ENCODE peak calls at places on chromosome 16, in five cellular contexts. One of them, this sample, is unnamed.

GRCh38 chr16:58515125-58515870 is at the start of gene SETD6:
- DNase-seq in thoracic aorta: peak; percentile 54
- DNase-seq in esophagus squamous epithelium: no peak
- DNase-seq in SK-N-SH: peak; percentile 92
- DNase-seq in uterus: peak; percentile 83
- DNase-seq in this sample: peak; percentile 95

GRCh38 chr16:85475233-85475632 is 137.9 kb upstream of the GSE1 start:
- DNase-seq in thoracic aorta: no peak
- DNase-seq in esophagus squamous epithelium: no peak
- DNase-seq in SK-N-SH: peak; percentile 75
- DNase-seq in uterus: no peak
- DNase-seq in this sample: no peak

GRCh38 chr16:56634715-56635440 is 2.4 kb downstream of the MT1M start:
- DNase-seq in thoracic aorta: no peak
- DNase-seq in esophagus squamous epithelium: no peak
- DNase-seq in SK-N-SH: peak; percentile 53
- DNase-seq in uterus: no peak
- DNase-seq in this sample: peak; percentile 73

GRCh38 chr16:66271074-66272060 is 95.1 kb upstream of the CDH5 start:
- DNase-seq in thoracic aorta: no peak
- DNase-seq in esophagus squamous epithelium: no peak
- DNase-seq in SK-N-SH: no peak
- DNase-seq in uterus: no peak
- DNase-seq in this sample: peak; percentile 46

GRCh38 chr16:84048871-84049270 is 6.3 kb upstream of the SLC38A8 start:
- DNase-seq in thoracic aorta: no peak
- DNase-seq in esophagus squamous epithelium: no peak
- DNase-seq in SK-N-SH: no peak
- DNase-seq in uterus: no peak
- DNase-seq in this sample: peak; percentile 43

GRCh38 chr16:22030087-22030812 is 22.3 kb downstream of the MOSMO start:
- DNase-seq in thoracic aorta: no peak
- DNase-seq in esophagus squamous epithelium: no peak
- DNase-seq in SK-N-SH: no peak
- DNase-seq in uterus: no peak
- DNase-seq in this sample: no peak

GRCh38 chr16:48914070-48914469 is 304.1 kb upstream of the N4BP1 start:
- DNase-seq in thoracic aorta: no peak
- DNase-seq in esophagus squamous epithelium: no peak
- DNase-seq in SK-N-SH: no peak
- DNase-seq in uterus: no peak
- DNase-seq in this sample: peak; percentile 66

GRCh38 chr16:83992624-83993023 is 24.6 kb downstream of the NECAB2 start:
- DNase-seq in thoracic aorta: no peak
- DNase-seq in esophagus squamous epithelium: no peak
- DNase-seq in SK-N-SH: no peak
- DNase-seq in uterus: peak; percentile 25
- DNase-seq in this sample: no peak

GRCh38 chr16:58025351-58026138 is at the start of gene MMP15:
- DNase-seq in thoracic aorta: no peak
- DNase-seq in esophagus squamous epithelium: peak; percentile 10
- DNase-seq in SK-N-SH: peak; percentile 87
- DNase-seq in uterus: no peak
- DNase-seq in this sample: peak; percentile 99

GRCh38 chr16:53518550-53519416 is 15.8 kb upstream of the AKTIP start:
- DNase-seq in thoracic aorta: no peak
- DNase-seq in esophagus squamous epithelium: peak; percentile 31
- DNase-seq in SK-N-SH: no peak
- DNase-seq in uterus: peak; percentile 68
- DNase-seq in this sample: no peak

GRCh38 chr16:66699898-66700297 is 3.4 kb upstream of the CMTM4 start:
- DNase-seq in thoracic aorta: no peak
- DNase-seq in esophagus squamous epithelium: no peak
- DNase-seq in SK-N-SH: no peak
- DNase-seq in uterus: no peak
- DNase-seq in this sample: no peak

GRCh38 chr16:55495616-55496289 is 13.1 kb upstream of the LPCAT2 start:
- DNase-seq in thoracic aorta: no peak
- DNase-seq in esophagus squamous epithelium: no peak
- DNase-seq in SK-N-SH: no peak
- DNase-seq in uterus: peak; percentile 56
- DNase-seq in this sample: peak; percentile 33

GRCh38 chr16:48317614-48318013 is 67.6 kb downstream of the SIAH1 start:
- DNase-seq in thoracic aorta: no peak
- DNase-seq in esophagus squamous epithelium: no peak
- DNase-seq in SK-N-SH: no peak
- DNase-seq in uterus: no peak
- DNase-seq in this sample: no peak

GRCh38 chr16:29852654-29853053 is 10.4 kb downstream of the CDIPT start:
- DNase-seq in thoracic aorta: no peak
- DNase-seq in esophagus squamous epithelium: no peak
- DNase-seq in SK-N-SH: no peak
- DNase-seq in uterus: no peak
- DNase-seq in this sample: no peak

GRCh38 chr16:78461496-78461938 is 362.1 kb downstream of the WWOX start:
- DNase-seq in thoracic aorta: no peak
- DNase-seq in esophagus squamous epithelium: no peak
- DNase-seq in SK-N-SH: no peak
- DNase-seq in uterus: no peak
- DNase-seq in this sample: no peak

GRCh38 chr16:24539850-24540484 is 601 bp downstream of the RBBP6 start:
- DNase-seq in thoracic aorta: no peak
- DNase-seq in esophagus squamous epithelium: no peak
- DNase-seq in SK-N-SH: no peak
- DNase-seq in uterus: peak; percentile 57
- DNase-seq in this sample: no peak

GRCh38 chr16:70735141-70735979 is 49.5 kb upstream of the MTSS2 start:
- DNase-seq in thoracic aorta: no peak
- DNase-seq in esophagus squamous epithelium: no peak
- DNase-seq in SK-N-SH: no peak
- DNase-seq in uterus: no peak
- DNase-seq in this sample: peak; percentile 87

GRCh38 chr16:69340095-69340644 is 598 bp downstream of the NIP7 start:
- DNase-seq in thoracic aorta: no peak
- DNase-seq in esophagus squamous epithelium: no peak
- DNase-seq in SK-N-SH: no peak
- DNase-seq in uterus: no peak
- DNase-seq in this sample: no peak

GRCh38 chr16:8708546-8708945 is 34.1 kb downstream of the ABAT start:
- DNase-seq in thoracic aorta: no peak
- DNase-seq in esophagus squamous epithelium: no peak
- DNase-seq in SK-N-SH: no peak
- DNase-seq in uterus: no peak
- DNase-seq in this sample: no peak

GRCh38 chr16:28309811-28310311 is 17.5 kb downstream of the SBK1 start:
- DNase-seq in thoracic aorta: no peak
- DNase-seq in esophagus squamous epithelium: no peak
- DNase-seq in SK-N-SH: no peak
- DNase-seq in uterus: no peak
- DNase-seq in this sample: no peak

GRCh38 chr16:85537795-85538401 is 75.2 kb upstream of the GSE1 start:
- DNase-seq in thoracic aorta: no peak
- DNase-seq in esophagus squamous epithelium: no peak
- DNase-seq in SK-N-SH: no peak
- DNase-seq in uterus: no peak
- DNase-seq in this sample: no peak

GRCh38 chr16:27646811-27647210 is 96.9 kb downstream of the KATNIP start:
- DNase-seq in thoracic aorta: no peak
- DNase-seq in esophagus squamous epithelium: no peak
- DNase-seq in SK-N-SH: no peak
- DNase-seq in uterus: no peak
- DNase-seq in this sample: no peak

GRCh38 chr16:85550422-85551318 is 62.5 kb upstream of the GSE1 start:
- DNase-seq in thoracic aorta: no peak
- DNase-seq in esophagus squamous epithelium: no peak
- DNase-seq in SK-N-SH: no peak
- DNase-seq in uterus: no peak
- DNase-seq in this sample: peak; percentile 56

GRCh38 chr16:10599626-10600025 is 19.2 kb upstream of the EMP2 start:
- DNase-seq in thoracic aorta: no peak
- DNase-seq in esophagus squamous epithelium: no peak
- DNase-seq in SK-N-SH: no peak
- DNase-seq in uterus: no peak
- DNase-seq in this sample: no peak

GRCh38 chr16:80824623-80825364 is 20.4 kb upstream of the CDYL2 start:
- DNase-seq in thoracic aorta: no peak
- DNase-seq in esophagus squamous epithelium: no peak
- DNase-seq in SK-N-SH: peak; percentile 38
- DNase-seq in uterus: no peak
- DNase-seq in this sample: peak; percentile 65

GRCh38 chr16:57615813-57616212 is 12.6 kb upstream of the ADGRG1 start:
- DNase-seq in thoracic aorta: no peak
- DNase-seq in esophagus squamous epithelium: no peak
- DNase-seq in SK-N-SH: peak; percentile 8
- DNase-seq in uterus: no peak
- DNase-seq in this sample: peak; percentile 31

GRCh38 chr16:71626018-71626857 is at the start of gene MARVELD3:
- DNase-seq in thoracic aorta: no peak
- DNase-seq in esophagus squamous epithelium: no peak
- DNase-seq in SK-N-SH: peak; percentile 69
- DNase-seq in uterus: no peak
- DNase-seq in this sample: peak; percentile 97

GRCh38 chr16:19842758-19843157 is 41.9 kb downstream of the GPRC5B start:
- DNase-seq in thoracic aorta: no peak
- DNase-seq in esophagus squamous epithelium: no peak
- DNase-seq in SK-N-SH: no peak
- DNase-seq in uterus: no peak
- DNase-seq in this sample: no peak

GRCh38 chr16:84278333-84278732 is 16.3 kb upstream of the WFDC1 start:
- DNase-seq in thoracic aorta: no peak
- DNase-seq in esophagus squamous epithelium: no peak
- DNase-seq in SK-N-SH: no peak
- DNase-seq in uterus: no peak
- DNase-seq in this sample: no peak

GRCh38 chr16:27446721-27447120 is 44.7 kb downstream of the IL21R start:
- DNase-seq in thoracic aorta: no peak
- DNase-seq in esophagus squamous epithelium: no peak
- DNase-seq in SK-N-SH: no peak
- DNase-seq in uterus: no peak
- DNase-seq in this sample: no peak

GRCh38 chr16:87662254-87663204 is 60.2 kb downstream of the JPH3 start:
- DNase-seq in thoracic aorta: no peak
- DNase-seq in esophagus squamous epithelium: no peak
- DNase-seq in SK-N-SH: no peak
- DNase-seq in uterus: no peak
- DNase-seq in this sample: no peak

GRCh38 chr16:67561824-67562525 is 351 bp upstream of the CTCF start:
- DNase-seq in thoracic aorta: peak; percentile 87
- DNase-seq in esophagus squamous epithelium: peak; percentile 87
- DNase-seq in SK-N-SH: peak; percentile 98
- DNase-seq in uterus: peak; percentile 95
- DNase-seq in this sample: peak; percentile 97

GRCh38 chr16:16175296-16175695 is 48.0 kb downstream of the ABCC6 start:
- DNase-seq in thoracic aorta: no peak
- DNase-seq in esophagus squamous epithelium: no peak
- DNase-seq in SK-N-SH: peak; percentile 70
- DNase-seq in uterus: no peak
- DNase-seq in this sample: no peak

DNA sequence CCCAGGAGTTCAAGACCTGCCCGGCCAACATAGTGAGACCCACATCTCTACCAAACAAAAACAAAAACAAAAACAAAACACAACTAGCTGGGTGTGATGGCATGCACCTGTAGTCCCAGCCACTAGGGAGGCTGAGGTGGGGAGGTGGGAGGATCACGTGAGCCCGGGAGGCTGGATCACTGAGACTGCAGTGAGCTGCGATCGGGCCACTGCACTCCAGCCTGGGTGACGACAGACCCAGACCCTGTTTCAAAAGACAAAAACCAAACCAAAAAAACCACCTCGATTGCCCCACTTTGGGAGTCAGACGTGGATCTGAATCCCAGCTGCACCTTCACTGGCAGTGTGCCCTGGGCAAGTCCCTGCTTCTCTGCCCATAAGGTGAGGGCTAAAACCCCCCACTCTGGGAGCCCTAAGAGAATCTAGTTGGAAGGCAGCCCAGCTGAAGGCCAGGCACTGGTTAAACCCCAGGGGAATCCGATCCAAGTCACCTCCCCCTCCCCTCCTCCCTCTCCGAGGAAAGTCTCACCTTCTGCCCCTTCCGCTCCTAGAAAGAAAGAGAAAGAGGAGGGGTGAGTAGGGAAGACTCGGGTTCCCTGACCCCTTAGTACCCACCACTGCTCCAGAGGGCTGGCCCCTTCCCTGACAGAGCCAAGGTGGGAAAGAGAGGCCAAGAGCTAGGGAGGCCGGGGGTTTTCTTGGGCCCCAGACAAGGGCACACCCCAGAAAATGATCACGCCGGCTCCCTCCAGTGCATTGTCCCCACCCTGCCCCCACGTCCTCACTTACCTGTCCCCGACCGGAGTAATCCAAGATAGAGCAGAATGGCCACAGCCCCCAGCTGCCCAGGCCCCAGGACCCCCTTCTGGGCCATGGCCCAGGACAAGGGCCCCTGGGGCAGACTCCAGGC is 647 bp downstream of the PRSS8 start:
- DNase-seq in thoracic aorta: no peak
- DNase-seq in esophagus squamous epithelium: no peak
- DNase-seq in SK-N-SH: no peak
- DNase-seq in uterus: no peak
- DNase-seq in this sample: peak; percentile 90
- H3K27ac ChIP-seq in thoracic aorta: no peak overlapping the region
- H3K27ac ChIP-seq in esophagus squamous epithelium: peak overlapping the region; percentile 86
- H3K27ac ChIP-seq in SK-N-SH: no peak overlapping the region
- H3K27ac ChIP-seq in uterus: no peak overlapping the region
- H3K27ac ChIP-seq in this sample: peak overlapping the region; percentile 60

DNA sequence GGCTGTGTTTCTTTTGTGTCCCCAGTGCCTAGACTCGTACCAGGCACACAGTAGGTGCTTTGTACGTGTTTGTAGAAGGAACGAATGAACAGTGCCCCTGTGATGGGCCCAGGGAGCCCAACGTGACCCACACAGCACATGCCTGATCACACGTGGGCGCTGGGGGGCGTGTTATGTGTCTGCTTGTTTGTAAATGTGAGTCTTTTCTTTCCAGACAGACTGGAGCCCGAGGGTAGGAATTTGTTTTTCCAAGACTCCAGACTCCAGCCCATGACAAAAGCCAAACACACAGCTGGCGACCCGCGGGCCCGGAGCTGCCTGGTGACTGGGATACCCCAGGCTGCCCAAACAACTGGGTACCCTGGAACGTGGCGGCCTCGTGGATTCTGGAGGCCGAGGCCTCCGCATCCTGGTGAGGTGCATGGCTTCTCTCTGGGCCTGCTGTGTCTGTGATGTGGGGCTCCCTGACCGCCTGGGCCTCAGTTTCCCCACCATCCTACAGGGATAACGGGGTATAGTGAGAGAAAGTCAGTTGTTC is 14.9 kb upstream of the CBFA2T3 start:
- DNase-seq in thoracic aorta: no peak
- DNase-seq in esophagus squamous epithelium: no peak
- DNase-seq in SK-N-SH: no peak
- DNase-seq in uterus: no peak
- DNase-seq in this sample: no peak
- TF ChIP-seq CTCF in thoracic aorta: no peak
- TF ChIP-seq CTCF in esophagus squamous epithelium: no peak
- TF ChIP-seq CTCF in SK-N-SH: no peak
- TF ChIP-seq CTCF in uterus: no peak
- TF ChIP-seq CTCF in this sample: no peak

GRCh38 chr16:23388786-23389185 is 64.2 kb downstream of the COG7 start:
- DNase-seq in thoracic aorta: no peak
- DNase-seq in esophagus squamous epithelium: no peak
- DNase-seq in SK-N-SH: no peak
- DNase-seq in uterus: no peak
- DNase-seq in this sample: no peak
- H3K36me3 ChIP-seq in thoracic aorta: peaks cover 33% of the 10 kb centered on the region
- H3K36me3 ChIP-seq in esophagus squamous epithelium: peaks cover 54% of the 10 kb centered on the region
- H3K36me3 ChIP-seq in SK-N-SH: peaks cover 19% of the 10 kb centered on the region
- H3K36me3 ChIP-seq in uterus: no peaks in the 10 kb centered on the region
- H3K36me3 ChIP-seq in this sample: peaks cover 32% of the 10 kb centered on the region

GRCh38 chr16:2339521-2340484 is 725 bp downstream of the ABCA3 start:
- DNase-seq in thoracic aorta: no peak
- DNase-seq in esophagus squamous epithelium: no peak
- DNase-seq in SK-N-SH: peak; percentile 83
- DNase-seq in uterus: peak; percentile 43
- DNase-seq in this sample: peak; percentile 82
- H3K27ac ChIP-seq in thoracic aorta: peak overlapping the region; percentile 16
- H3K27ac ChIP-seq in esophagus squamous epithelium: peak overlapping the region; percentile 58
- H3K27ac ChIP-seq in SK-N-SH: no peak overlapping the region
- H3K27ac ChIP-seq in uterus: no peak overlapping the region
- H3K27ac ChIP-seq in this sample: no peak overlapping the region

This sample was measured in endodermal cell.